ENCODE peak calls at places on chromosome X, in nine cellular contexts. N is uterus; G is endothelial cell of umbilical vein; Y is MM.1S; M is pancreas; C is CD8-positive, alpha-beta T cell; H is right lobe of liver; T is left ventricle myocardium inferior; E is tibial nerve. Q is an unnamed sample.

GRCh38 chrX:2552621-2553297 is 52.0 kb upstream of the DHRSX start:
- DNase-seq in E (no peak), T (no peak), M (no peak), Y (no peak), N (no peak), C (no peak), H (no peak), G (no peak), Q (no peak)

GRCh38 chrX:96770315-96770714 is 85.7 kb downstream of the DIAPH2 start:
- DNase-seq in E (no peak), C (no peak), T (no peak), G (peak; percentile 9), Y (peak; percentile 11), H (no peak), M (no peak), N (no peak), Q (no peak)

GRCh38 chrX:99394450-99394849 is 1015.6 kb downstream of the PCDH19 start:
- DNase-seq in Y (no peak), E (no peak), T (no peak), G (no peak), M (no peak), H (no peak), C (no peak), N (no peak), Q (no peak)

GRCh38 chrX:153967536-153968214 is 3.9 kb downstream of the HCFC1 start:
- DNase-seq in M (no peak), N (no peak), G (peak; percentile 24), C (no peak), Y (no peak), T (no peak), H (peak; percentile 47), E (no peak), Q (no peak)

GRCh38 chrX:39194673-39195072 is 393.4 kb downstream of the MID1IP1 start:
- DNase-seq in G (no peak), H (no peak), C (no peak), Y (no peak), T (no peak), E (no peak), M (no peak), N (no peak), Q (no peak)

GRCh38 chrX:87265518-87265917 is 252.1 kb upstream of the KLHL4 start:
- DNase-seq in G (no peak), E (no peak), T (no peak), Y (no peak), M (no peak), N (no peak), H (no peak), C (no peak), Q (no peak)

GRCh38 chrX:74613350-74614192 is 853 bp downstream of the RLIM start:
- DNase-seq in T (no peak), N (no peak), M (no peak), C (no peak), H (no peak), Y (no peak), G (peak; percentile 40), E (no peak), Q (no peak)

GRCh38 chrX:141936080-141936479 is 32.4 kb downstream of the MAGEC1 start:
- DNase-seq in N (no peak), E (no peak), G (no peak), Y (peak; percentile 24), C (no peak), H (no peak), T (no peak), M (no peak), Q (no peak)

GRCh38 chrX:46198858-46199257 is 346.4 kb downstream of the ZNF674 start:
- DNase-seq in Y (no peak), G (no peak), M (no peak), H (no peak), C (no peak), T (no peak), E (no peak), N (no peak), Q (no peak)

GRCh38 chrX:149827254-149827653 is 45.5 kb downstream of the MAGEA9 start:
- DNase-seq in G (no peak), Y (no peak), M (no peak), C (no peak), H (no peak), T (no peak), E (no peak), N (no peak), Q (no peak)

GRCh38 chrX:28625223-28625622 is 38.0 kb downstream of the IL1RAPL1 start:
- DNase-seq in T (no peak), G (no peak), Y (no peak), M (no peak), H (no peak), E (no peak), C (no peak), N (no peak), Q (no peak)

GRCh38 chrX:71301195-71301924 is at the start of gene ITGB1BP2:
- DNase-seq in E (no peak), M (no peak), G (peak; percentile 1), T (peak; percentile 13), Y (no peak), N (peak; percentile 44), C (no peak), H (no peak), Q (peak; percentile 77)

GRCh38 chrX:42776195-42776594 is 1.8 kb downstream of the PPP1R2C start:
- DNase-seq in M (no peak), T (no peak), N (no peak), H (no peak), Y (no peak), E (no peak), C (no peak), G (peak; percentile 88), Q (no peak)

GRCh38 chrX:75327607-75328006 is 53.7 kb downstream of the UPRT start:
- DNase-seq in G (no peak), M (no peak), H (no peak), T (no peak), N (no peak), C (no peak), E (no peak), Y (no peak), Q (no peak)

GRCh38 chrX:5113128-5113527 is 1115.5 kb downstream of the NLGN4X start:
- DNase-seq in E (no peak), C (no peak), T (no peak), N (no peak), H (no peak), G (no peak), Y (peak; percentile 27), M (no peak), Q (no peak)

GRCh38 chrX:155662297-155662696 is 49.5 kb upstream of the TMLHE start:
- DNase-seq in H (no peak), M (no peak), G (no peak), T (no peak), C (no peak), N (no peak), E (no peak), Y (peak; percentile 21), Q (no peak)

GRCh38 chrX:41858161-41858775 is 65.1 kb downstream of the CASK start:
- DNase-seq in T (no peak), Y (no peak), C (no peak), H (no peak), M (no peak), G (no peak), E (no peak), N (no peak), Q (no peak)

GRCh38 chrX:39760930-39761329 is 336.8 kb downstream of the BCOR start:
- DNase-seq in C (no peak), T (no peak), H (no peak), Y (no peak), E (no peak), G (no peak), N (no peak), M (no peak), Q (no peak)

DNA sequence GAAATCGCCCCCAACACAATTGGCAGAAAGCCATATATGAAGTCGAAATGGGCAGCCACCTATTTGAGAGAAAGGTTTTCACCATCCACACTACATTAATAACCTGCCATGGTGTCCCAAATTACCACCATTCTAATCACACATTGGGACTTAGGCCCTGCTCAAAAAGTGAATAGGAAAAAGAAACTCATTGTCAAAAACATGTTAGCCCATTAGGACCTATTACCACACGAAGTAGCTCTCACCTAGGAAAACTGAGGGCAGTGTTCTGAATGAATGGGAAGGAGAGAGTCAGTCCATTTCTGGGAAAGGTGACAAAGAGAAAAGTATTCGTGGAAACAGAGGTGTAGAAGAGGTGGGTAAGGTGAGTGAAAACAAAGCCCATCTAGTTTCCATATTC is 60.8 kb downstream of the GPC3 start:
- DNase-seq in H (no peak), M (no peak), Y (no peak), C (no peak), E (no peak), N (no peak), T (no peak), G (no peak), Q (no peak)
- H3K27ac ChIP-seq in H (no peak overlapping the region), M (no peak overlapping the region), Y (no peak overlapping the region), C (no peak overlapping the region), E (no peak overlapping the region), N (no peak overlapping the region), T (no peak overlapping the region), G (no peak overlapping the region), Q (no peak overlapping the region)

GRCh38 chrX:124015721-124016120 is 54.2 kb downstream of the STAG2 start:
- DNase-seq in Y (no peak), G (no peak), N (no peak), C (no peak), E (no peak), T (no peak), H (no peak), M (no peak), Q (no peak)

GRCh38 chrX:124023838-124024238 is 62.3 kb downstream of the STAG2 start:
- DNase-seq in E (no peak), M (no peak), Y (no peak), G (no peak), T (no peak), N (no peak), H (no peak), C (no peak), Q (no peak)

GRCh38 chrX:124018031-124018430 is 56.5 kb downstream of the STAG2 start:
- DNase-seq in H (no peak), Y (no peak), C (no peak), N (no peak), G (peak; percentile 7), E (no peak), T (no peak), M (no peak), Q (no peak)
- TF ChIP-seq CTCF in H (no peak), Y (peak; percentile 7), C (no peak), N (no peak), G (no peak), E (no peak), T (peak; percentile 15), M (no peak), Q (no peak)

GRCh38 chrX:109990582-109991276 is 12.2 kb upstream of the TMEM164 start:
- DNase-seq in M (no peak), C (no peak), G (no peak), E (no peak), N (no peak), Y (peak; percentile 52), H (no peak), T (no peak), Q (no peak)
- H3K4me3 ChIP-seq in M (no peak overlapping the region), C (no peak overlapping the region), G (no peak overlapping the region), E (no peak overlapping the region), N (no peak overlapping the region), Y (no peak overlapping the region), H (no peak overlapping the region), T (no peak overlapping the region), Q (no peak overlapping the region)

DNA sequence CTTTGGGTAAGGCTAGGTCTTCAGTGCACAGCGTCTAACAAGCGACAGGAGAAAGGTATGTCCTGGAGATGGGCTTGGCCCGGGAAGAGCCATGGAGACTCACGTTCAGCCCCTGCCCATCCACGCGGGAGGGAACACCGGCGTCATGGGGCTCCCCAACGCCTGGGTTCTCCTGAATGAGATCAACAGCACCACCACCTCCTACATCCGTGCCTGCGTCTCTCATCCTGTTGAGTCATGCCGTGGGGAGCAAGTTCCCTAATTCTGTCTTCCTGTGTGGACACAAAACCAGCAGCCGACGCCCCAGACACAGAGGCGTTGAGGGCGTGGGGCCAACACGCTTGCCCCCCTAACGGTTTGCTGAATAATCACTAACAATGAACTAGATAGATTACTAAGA is 20.1 kb upstream of the IL3RA start:
- DNase-seq in T (peak; percentile 70), Y (no peak), C (no peak), E (no peak), G (no peak), N (no peak), H (peak; percentile 69), M (peak; percentile 7), Q (no peak)
- H3K27ac ChIP-seq in T (no peak overlapping the region), Y (no peak overlapping the region), C (no peak overlapping the region), E (no peak overlapping the region), G (no peak overlapping the region), N (no peak overlapping the region), H (no peak overlapping the region), M (no peak overlapping the region), Q (no peak overlapping the region)

Q was measured in coronary artery.